ENCODE peak calls at places on chromosomes 7 and 10, in five cellular contexts. One of them, this sample, is unnamed.

GRCh38 chr7:76390092-76390491 is 19.4 kb downstream of the SSC4D start:
- DNase-seq in BJ: no peak
- DNase-seq in fibroblast of mammary gland: no peak
- DNase-seq in PC-9: no peak
- DNase-seq in RCC 7860: no peak
- DNase-seq in this sample: no peak

GRCh38 chr7:77439572-77439971 is 23.4 kb upstream of the GSAP start:
- DNase-seq in RCC 7860: no peak
- DNase-seq in PC-9: peak
- DNase-seq in fibroblast of mammary gland: peak
- DNase-seq in BJ: no peak
- DNase-seq in this sample: peak

GRCh38 chr7:85103352-85103751 is 83.5 kb downstream of the SEMA3D start:
- DNase-seq in PC-9: no peak
- DNase-seq in RCC 7860: no peak
- DNase-seq in BJ: no peak
- DNase-seq in fibroblast of mammary gland: peak
- DNase-seq in this sample: peak

GRCh38 chr10:90621577-90621976 is 236.3 kb downstream of the HTR7 start:
- DNase-seq in fibroblast of mammary gland: peak
- DNase-seq in PC-9: no peak
- DNase-seq in RCC 7860: no peak
- DNase-seq in BJ: no peak
- DNase-seq in this sample: peak

GRCh38 chr10:124114696-124115095 is 21.3 kb upstream of the CHST15 start:
- DNase-seq in BJ: no peak
- DNase-seq in RCC 7860: no peak
- DNase-seq in PC-9: no peak
- DNase-seq in fibroblast of mammary gland: no peak
- DNase-seq in this sample: no peak

GRCh38 chr7:141045842-141046630 is 27.8 kb upstream of the TMEM178B start:
- DNase-seq in BJ: no peak
- DNase-seq in RCC 7860: peak
- DNase-seq in PC-9: no peak
- DNase-seq in fibroblast of mammary gland: peak
- DNase-seq in this sample: no peak

GRCh38 chr10:96097865-96098264 is 32.2 kb upstream of the ZNF518A start:
- DNase-seq in fibroblast of mammary gland: no peak
- DNase-seq in BJ: no peak
- DNase-seq in RCC 7860: no peak
- DNase-seq in PC-9: no peak
- DNase-seq in this sample: no peak

GRCh38 chr10:23516530-23516929 is 77.7 kb downstream of the OTUD1 start:
- DNase-seq in fibroblast of mammary gland: peak
- DNase-seq in BJ: no peak
- DNase-seq in RCC 7860: peak
- DNase-seq in PC-9: no peak
- DNase-seq in this sample: peak

GRCh38 chr10:74863508-74863907 is 37.1 kb downstream of the KAT6B start:
- DNase-seq in fibroblast of mammary gland: peak
- DNase-seq in BJ: no peak
- DNase-seq in RCC 7860: no peak
- DNase-seq in PC-9: no peak
- DNase-seq in this sample: no peak

GRCh38 chr10:71698737-71699136 is 20.8 kb downstream of the C10orf105 start:
- DNase-seq in fibroblast of mammary gland: no peak
- DNase-seq in RCC 7860: no peak
- DNase-seq in PC-9: no peak
- DNase-seq in BJ: no peak
- DNase-seq in this sample: no peak

GRCh38 chr7:80134536-80135305 is at the start of gene GNAI1:
- DNase-seq in PC-9: peak
- DNase-seq in fibroblast of mammary gland: peak
- DNase-seq in RCC 7860: peak
- DNase-seq in BJ: no peak
- DNase-seq in this sample: peak

GRCh38 chr10:128766915-128767314 is 640.7 kb upstream of the MKI67 start:
- DNase-seq in BJ: no peak
- DNase-seq in fibroblast of mammary gland: no peak
- DNase-seq in RCC 7860: no peak
- DNase-seq in PC-9: no peak
- DNase-seq in this sample: no peak

GRCh38 chr10:75894761-75895160 is 463.3 kb downstream of the LRMDA start:
- DNase-seq in BJ: no peak
- DNase-seq in PC-9: no peak
- DNase-seq in RCC 7860: no peak
- DNase-seq in fibroblast of mammary gland: no peak
- DNase-seq in this sample: no peak

GRCh38 chr10:43355749-43356371 is 15.6 kb upstream of the FXYD4 start:
- DNase-seq in BJ: no peak
- DNase-seq in RCC 7860: peak
- DNase-seq in fibroblast of mammary gland: peak
- DNase-seq in PC-9: peak
- DNase-seq in this sample: peak

GRCh38 chr7:1025747-1026581 is 18.4 kb upstream of the GPR146 start:
- DNase-seq in PC-9: no peak
- DNase-seq in RCC 7860: no peak
- DNase-seq in BJ: no peak
- DNase-seq in fibroblast of mammary gland: no peak
- DNase-seq in this sample: no peak

This sample was measured in Calu3.